ENCODE peak calls at places on chromosomes 2 and 18, in four cellular contexts. One of them, this sample, is unnamed.

GRCh38 chr2:127174977-127175376 is 45.1 kb downstream of the CYP27C1 start:
- DNase-seq in nucleus accumbens: no peak
- DNase-seq in H9: no peak
- DNase-seq in IMR-90: peak; percentile 31
- DNase-seq in this sample: peak; percentile 50

GRCh38 chr2:211347328-211347727 is 790.9 kb downstream of the CPS1 start:
- DNase-seq in nucleus accumbens: no peak
- DNase-seq in H9: peak; percentile 72
- DNase-seq in IMR-90: no peak
- DNase-seq in this sample: no peak

GRCh38 chr2:24238158-24238557 is 63.3 kb downstream of the FAM228A start:
- DNase-seq in nucleus accumbens: no peak
- DNase-seq in H9: no peak
- DNase-seq in IMR-90: no peak
- DNase-seq in this sample: no peak

GRCh38 chr18:50231621-50232020 is 34.7 kb downstream of the CFAP53 start:
- DNase-seq in nucleus accumbens: no peak
- DNase-seq in H9: no peak
- DNase-seq in IMR-90: no peak
- DNase-seq in this sample: peak; percentile 31

GRCh38 chr2:227163998-227164744 is at the start of the genes COL4A3 and COL4A4:
- DNase-seq in nucleus accumbens: peak; percentile 44
- DNase-seq in H9: peak; percentile 47
- DNase-seq in IMR-90: no peak
- DNase-seq in this sample: peak; percentile 23

GRCh38 chr18:57854726-57855125 is 51.6 kb upstream of the ATP8B1 start:
- DNase-seq in nucleus accumbens: no peak
- DNase-seq in H9: no peak
- DNase-seq in IMR-90: peak; percentile 22
- DNase-seq in this sample: no peak

GRCh38 chr2:203631068-203631757 is 75.2 kb upstream of the CD28 start:
- DNase-seq in nucleus accumbens: no peak
- DNase-seq in H9: no peak
- DNase-seq in IMR-90: no peak
- DNase-seq in this sample: peak; percentile 79

GRCh38 chr2:101105654-101106053 is 45.5 kb downstream of the TBC1D8 start:
- DNase-seq in nucleus accumbens: no peak
- DNase-seq in H9: no peak
- DNase-seq in IMR-90: no peak
- DNase-seq in this sample: no peak

GRCh38 chr2:141468746-141469145 is 662.1 kb downstream of the LRP1B start:
- DNase-seq in nucleus accumbens: no peak
- DNase-seq in H9: no peak
- DNase-seq in IMR-90: no peak
- DNase-seq in this sample: no peak

GRCh38 chr2:229661478-229661877 is 52.9 kb downstream of the DNER start:
- DNase-seq in nucleus accumbens: no peak
- DNase-seq in H9: no peak
- DNase-seq in IMR-90: no peak
- DNase-seq in this sample: no peak

GRCh38 chr2:16625201-16625729 is 40.4 kb downstream of the CYRIA start:
- DNase-seq in nucleus accumbens: no peak
- DNase-seq in H9: no peak
- DNase-seq in IMR-90: no peak
- DNase-seq in this sample: no peak

GRCh38 chr2:113818382-113818951 is 62.0 kb upstream of the SLC35F5 start:
- DNase-seq in nucleus accumbens: no peak
- DNase-seq in H9: peak; percentile 61
- DNase-seq in IMR-90: peak; percentile 100
- DNase-seq in this sample: peak; percentile 98

GRCh38 chr2:229296561-229296960 is 25.5 kb upstream of the PID1 start:
- DNase-seq in nucleus accumbens: no peak
- DNase-seq in H9: no peak
- DNase-seq in IMR-90: no peak
- DNase-seq in this sample: no peak

GRCh38 chr2:55875434-55876135 is 48.0 kb downstream of the EFEMP1 start:
- DNase-seq in nucleus accumbens: no peak
- DNase-seq in H9: no peak
- DNase-seq in IMR-90: peak; percentile 81
- DNase-seq in this sample: peak; percentile 54

GRCh38 chr2:195337597-195337996 is 319.4 kb upstream of the SLC39A10 start:
- DNase-seq in nucleus accumbens: no peak
- DNase-seq in H9: no peak
- DNase-seq in IMR-90: no peak
- DNase-seq in this sample: no peak

GRCh38 chr2:170324640-170325046 is 146.7 kb downstream of the MYO3B start:
- DNase-seq in nucleus accumbens: no peak
- DNase-seq in H9: peak; percentile 84
- DNase-seq in IMR-90: peak; percentile 37
- DNase-seq in this sample: peak; percentile 47

GRCh38 chr2:190530211-190530639 is 4.3 kb downstream of the NEMP2 start:
- DNase-seq in nucleus accumbens: no peak
- DNase-seq in H9: no peak
- DNase-seq in IMR-90: peak; percentile 53
- DNase-seq in this sample: peak; percentile 30

GRCh38 chr2:232687382-232688160 is 9.6 kb upstream of the GIGYF2 start:
- DNase-seq in nucleus accumbens: no peak
- DNase-seq in H9: no peak
- DNase-seq in IMR-90: no peak
- DNase-seq in this sample: no peak

GRCh38 chr2:78061301-78061700 is 539.1 kb upstream of the LRRTM4 start:
- DNase-seq in nucleus accumbens: no peak
- DNase-seq in H9: peak; percentile 10
- DNase-seq in IMR-90: no peak
- DNase-seq in this sample: no peak

GRCh38 chr2:38439226-38439612 is 62.1 kb upstream of the ATL2 start:
- DNase-seq in nucleus accumbens: no peak
- DNase-seq in H9: no peak
- DNase-seq in IMR-90: no peak
- DNase-seq in this sample: no peak

GRCh38 chr2:72765997-72766609 is 59.7 kb downstream of the EXOC6B start:
- DNase-seq in nucleus accumbens: no peak
- DNase-seq in H9: no peak
- DNase-seq in IMR-90: no peak
- DNase-seq in this sample: no peak

GRCh38 chr2:29495536-29495935 is 380.3 kb downstream of the CLIP4 start:
- DNase-seq in nucleus accumbens: no peak
- DNase-seq in H9: no peak
- DNase-seq in IMR-90: no peak
- DNase-seq in this sample: peak; percentile 34

GRCh38 chr2:71082402-71083252 is 14.2 kb downstream of the NAGK start:
- DNase-seq in nucleus accumbens: no peak
- DNase-seq in H9: no peak
- DNase-seq in IMR-90: no peak
- DNase-seq in this sample: no peak

GRCh38 chr2:101912545-101912944 is 79.2 kb upstream of the IL1R2 start:
- DNase-seq in nucleus accumbens: no peak
- DNase-seq in H9: no peak
- DNase-seq in IMR-90: no peak
- DNase-seq in this sample: no peak

GRCh38 chr2:12910431-12910830 is 193.7 kb downstream of the TRIB2 start:
- DNase-seq in nucleus accumbens: no peak
- DNase-seq in H9: no peak
- DNase-seq in IMR-90: no peak
- DNase-seq in this sample: peak; percentile 32

GRCh38 chr2:20429528-20429927 is 17.3 kb upstream of the RHOB start:
- DNase-seq in nucleus accumbens: no peak
- DNase-seq in H9: no peak
- DNase-seq in IMR-90: no peak
- DNase-seq in this sample: peak; percentile 63

GRCh38 chr18:77131100-77131651 is 1.4 kb downstream of the MBP start:
- DNase-seq in nucleus accumbens: no peak
- DNase-seq in H9: no peak
- DNase-seq in IMR-90: no peak
- DNase-seq in this sample: peak; percentile 43

GRCh38 chr2:210965472-210965871 is 409.1 kb downstream of the CPS1 start:
- DNase-seq in nucleus accumbens: no peak
- DNase-seq in H9: no peak
- DNase-seq in IMR-90: no peak
- DNase-seq in this sample: peak; percentile 17

GRCh38 chr2:134372141-134372540 is 118.3 kb downstream of the MGAT5 start:
- DNase-seq in nucleus accumbens: no peak
- DNase-seq in H9: no peak
- DNase-seq in IMR-90: peak; percentile 73
- DNase-seq in this sample: no peak

GRCh38 chr2:100819365-100820345 is at the start of gene NPAS2:
- DNase-seq in nucleus accumbens: peak; percentile 66
- DNase-seq in H9: peak; percentile 49
- DNase-seq in IMR-90: peak; percentile 46
- DNase-seq in this sample: peak; percentile 37

GRCh38 chr2:96464651-96465050 is 40.5 kb downstream of the NEURL3 start:
- DNase-seq in nucleus accumbens: no peak
- DNase-seq in H9: no peak
- DNase-seq in IMR-90: no peak
- DNase-seq in this sample: no peak

GRCh38 chr2:54605836-54606235 is 117.6 kb upstream of the EML6 start:
- DNase-seq in nucleus accumbens: no peak
- DNase-seq in H9: no peak
- DNase-seq in IMR-90: peak; percentile 53
- DNase-seq in this sample: no peak

GRCh38 chr18:13676499-13676898 is 49.9 kb downstream of the FAM210A start:
- DNase-seq in nucleus accumbens: no peak
- DNase-seq in H9: no peak
- DNase-seq in IMR-90: no peak
- DNase-seq in this sample: no peak

GRCh38 chr2:212141499-212141898 is 397.1 kb downstream of the ERBB4 start:
- DNase-seq in nucleus accumbens: no peak
- DNase-seq in H9: no peak
- DNase-seq in IMR-90: no peak
- DNase-seq in this sample: no peak

GRCh38 chr2:23330214-23330613 is 54.8 kb upstream of the KLHL29 start:
- DNase-seq in nucleus accumbens: no peak
- DNase-seq in H9: peak; percentile 79
- DNase-seq in IMR-90: peak; percentile 20
- DNase-seq in this sample: peak; percentile 14

GRCh38 chr18:45930953-45931352 is 36.2 kb downstream of the EPG5 start:
- DNase-seq in nucleus accumbens: no peak
- DNase-seq in H9: no peak
- DNase-seq in IMR-90: no peak
- DNase-seq in this sample: no peak

This sample was measured in fibroblast of mammary gland.